ENCODE peak calls at places on chromosomes 4 and X, in ten cellular contexts. U is sigmoid colon, K is ovary, R is transverse colon, W is suprapubic skin, V is tibial nerve, F is upper lobe of left lung, J is esophagus muscularis mucosa, Y is SK-N-SH, C is GM12878. H is an unnamed sample.
A peak's percentile ranks its signal among the peaks of the same experiment; 100 is the strongest.

GRCh38 chrX:40816906-40817305 is 81.6 kb upstream of the MED14 start:
- DNase-seq in R (no peak), U (no peak), J (no peak), K (no peak), W (no peak), V (no peak), C (no peak), Y (no peak), F (no peak), H (no peak)

GRCh38 chr4:130044788-130045531 is 949.0 kb downstream of the C4orf33 start:
- DNase-seq in J (no peak), K (no peak), F (no peak), C (no peak), V (no peak), U (no peak), Y (no peak), W (no peak), R (no peak), H (no peak)

GRCh38 chrX:1884446-1884845 is 269.6 kb downstream of the ASMT start:
- DNase-seq in J (no peak), K (no peak), C (no peak), F (no peak), R (no peak), U (no peak), W (no peak), V (no peak), Y (no peak), H (no peak)

GRCh38 chr4:145843148-145843547 is 95.5 kb downstream of the ZNF827 start:
- DNase-seq in W (no peak), R (no peak), U (no peak), Y (no peak), F (no peak), C (no peak), J (no peak), K (no peak), V (no peak), H (no peak)

GRCh38 chr4:73620115-73620792 is at the start of gene RASSF6:
- DNase-seq in C (no peak), U (no peak), W (no peak), R (peak; percentile 87), J (no peak), V (no peak), Y (no peak), F (peak; percentile 86), K (peak; percentile 21), H (peak; percentile 89)

GRCh38 chr4:84965558-84966381 is 720 bp downstream of the WDFY3 start:
- DNase-seq in V (no peak), U (peak; percentile 67), J (no peak), K (peak; percentile 66), F (peak; percentile 40), R (peak; percentile 34), W (peak; percentile 71), C (no peak), Y (peak; percentile 90), H (peak; percentile 40)

GRCh38 chrX:48806088-48806487 is 4.2 kb downstream of the HDAC6 start:
- DNase-seq in C (no peak), Y (no peak), V (no peak), J (no peak), F (no peak), W (peak; percentile 14), R (no peak), U (no peak), K (no peak), H (no peak)

GRCh38 chr4:183798921-183799307 is 106.2 kb upstream of the STOX2 start:
- DNase-seq in U (no peak), W (no peak), R (no peak), C (no peak), V (no peak), J (no peak), K (no peak), F (no peak), Y (no peak), H (no peak)

GRCh38 chr4:161664740-161665139 is 499.1 kb downstream of the FSTL5 start:
- DNase-seq in C (no peak), U (no peak), Y (no peak), K (no peak), W (no peak), J (no peak), V (no peak), F (no peak), R (no peak), H (no peak)

GRCh38 chr4:125703443-125703842 is 388.7 kb downstream of the FAT4 start:
- DNase-seq in F (no peak), C (no peak), Y (no peak), U (no peak), K (no peak), J (no peak), V (no peak), W (no peak), R (no peak), H (no peak)

GRCh38 chrX:96685205-96686099 is 810 bp downstream of the DIAPH2 start:
- DNase-seq in J (peak; percentile 91), C (no peak), V (peak; percentile 27), U (peak; percentile 68), F (peak; percentile 55), R (peak; percentile 45), K (peak; percentile 45), Y (peak; percentile 39), W (peak; percentile 63), H (peak; percentile 35)

GRCh38 chr4:6732441-6733357 is 16.7 kb downstream of the BLOC1S4 start:
- DNase-seq in F (peak; percentile 86), R (peak; percentile 68), V (peak; percentile 60), J (no peak), C (no peak), K (no peak), U (peak; percentile 80), W (no peak), Y (peak; percentile 6), H (peak; percentile 85)

DNA sequence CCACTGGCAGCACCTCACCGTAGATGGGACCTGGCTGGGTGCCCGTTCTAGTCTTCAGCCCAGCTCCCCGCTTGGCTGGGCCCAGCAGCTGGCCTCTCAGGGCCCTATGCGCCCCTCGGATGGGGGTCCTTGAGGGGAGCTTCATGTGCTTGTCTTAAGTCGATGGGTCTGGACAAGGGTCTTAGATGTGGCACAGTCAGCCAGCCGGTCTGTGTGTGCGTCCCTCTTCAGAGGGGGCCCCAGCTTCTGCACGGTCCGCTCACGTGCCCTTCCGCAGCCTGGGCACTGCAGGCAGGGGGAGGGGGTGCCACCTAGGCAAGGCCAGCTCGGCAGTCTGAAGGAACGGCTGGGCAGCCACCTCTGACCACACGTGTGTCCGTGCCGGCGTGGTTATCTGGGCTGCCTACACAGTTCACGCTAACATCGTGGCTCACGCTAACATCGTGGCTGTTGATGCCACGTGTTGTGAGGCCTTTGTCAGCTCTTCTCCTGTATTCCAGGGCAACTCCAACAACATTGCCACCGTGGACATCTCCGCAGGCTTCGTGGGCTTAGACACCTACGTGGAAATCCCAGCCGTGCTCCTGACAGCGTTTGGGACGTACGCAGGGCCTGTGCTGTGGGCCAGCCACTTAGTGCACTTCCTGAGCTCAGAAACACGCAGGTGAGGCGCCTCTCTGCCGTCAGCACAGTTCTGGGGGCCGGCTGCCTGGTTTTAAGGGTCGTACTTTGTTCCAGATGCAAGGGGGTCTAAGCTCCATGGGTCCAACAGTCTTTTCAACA is 34.5 kb downstream of the PIGG start:
- DNase-seq in W (no peak), K (no peak), F (no peak), J (no peak), Y (no peak), V (no peak), R (no peak), C (no peak), U (no peak), H (no peak)
- H3K36me3 ChIP-seq in W (peaks cover 93% of the 10 kb centered on the region), K (no peaks in the 10 kb centered on the region), F (peaks cover 8% of the 10 kb centered on the region), J (peaks cover 95% of the 10 kb centered on the region), Y (peaks cover 18% of the 10 kb centered on the region), V (no peaks in the 10 kb centered on the region), R (no peaks in the 10 kb centered on the region), C (peaks cover 16% of the 10 kb centered on the region), U (peaks cover 25% of the 10 kb centered on the region), H (peaks cover 98% of the 10 kb centered on the region)

GRCh38 chrX:10157032-10157341 is 212 bp downstream of the CLCN4 start:
- DNase-seq in C (no peak), Y (no peak), W (no peak), F (no peak), J (no peak), K (no peak), V (no peak), U (no peak), R (no peak), H (no peak)

GRCh38 chrX:10157545-10157944 is 770 bp downstream of the CLCN4 start:
- DNase-seq in K (no peak), C (no peak), F (no peak), V (no peak), W (no peak), R (no peak), J (no peak), U (no peak), Y (no peak), H (no peak)

GRCh38 chrX:10158279-10158939 is 1.6 kb downstream of the CLCN4 start:
- DNase-seq in K (peak; percentile 47), Y (peak; percentile 84), U (no peak), W (no peak), R (no peak), F (no peak), V (no peak), J (no peak), C (no peak), H (no peak)

GRCh38 chrX:10160221-10160620 is 3.4 kb downstream of the CLCN4 start:
- DNase-seq in W (no peak), R (no peak), J (no peak), V (no peak), Y (no peak), F (no peak), K (no peak), C (no peak), U (no peak), H (no peak)

GRCh38 chrX:10159069-10159468 is 2.3 kb downstream of the CLCN4 start:
- DNase-seq in V (no peak), Y (peak; percentile 39), C (no peak), J (no peak), K (no peak), W (no peak), U (no peak), F (no peak), R (no peak), H (no peak)
- TF ChIP-seq EP300 in V (no peak), Y (no peak), C (no peak), J (no peak), K (no peak), W (no peak), U (no peak), F (no peak), R (no peak), H (no peak)

GRCh38 chrX:113514906-113515305 is 674.3 kb upstream of the AMOT start:
- DNase-seq in R (no peak), C (no peak), U (no peak), J (no peak), F (no peak), K (no peak), V (no peak), Y (no peak), W (no peak), H (no peak)

GRCh38 chrX:113510586-113510985 is 670.0 kb upstream of the AMOT start:
- DNase-seq in J (no peak), C (no peak), U (no peak), F (no peak), R (no peak), K (no peak), V (no peak), Y (no peak), W (no peak), H (no peak)

GRCh38 chrX:113512700-113513395 is 672.2 kb upstream of the AMOT start:
- DNase-seq in U (no peak), J (no peak), Y (no peak), C (no peak), K (no peak), F (no peak), W (no peak), R (no peak), V (no peak), H (no peak)
- H3K4me3 ChIP-seq in U (no peak overlapping the region), J (no peak overlapping the region), Y (no peak overlapping the region), C (no peak overlapping the region), K (no peak overlapping the region), F (no peak overlapping the region), W (no peak overlapping the region), R (no peak overlapping the region), V (no peak overlapping the region), H (no peak overlapping the region)

GRCh38 chr4:76881375-76881774 is 16.6 kb downstream of the SOWAHB start:
- DNase-seq in F (no peak), Y (no peak), W (no peak), K (no peak), J (no peak), V (no peak), C (no peak), R (peak; percentile 73), U (no peak), H (no peak)
- H3K36me3 ChIP-seq in F (no peaks in the 10 kb centered on the region), Y (no peaks in the 10 kb centered on the region), W (no peaks in the 10 kb centered on the region), K (no peaks in the 10 kb centered on the region), J (no peaks in the 10 kb centered on the region), V (no peaks in the 10 kb centered on the region), C (no peaks in the 10 kb centered on the region), R (no peaks in the 10 kb centered on the region), U (no peaks in the 10 kb centered on the region), H (no peaks in the 10 kb centered on the region)

H was measured in stomach.